ENCODE peak calls at places on chromosomes 3 and 15, in four cellular contexts. J, K, B and M are unnamed samples.
A peak's percentile ranks its signal among the peaks of the same experiment; 100 is the strongest.

GRCh38 chr3:29515451-29515850 is 234.6 kb downstream of the RBMS3 start:
- DNase-seq in K (peak; percentile 20), J (no peak), B (no peak), M (no peak)

GRCh38 chr15:99114511-99115299 is 9.8 kb downstream of the SYNM start:
- DNase-seq in B (no peak), K (no peak), J (peak; percentile 60), M (no peak)

GRCh38 chr3:10996345-10997050 is 4.0 kb downstream of the SLC6A1 start:
- DNase-seq in J (no peak), K (no peak), B (no peak), M (no peak)

GRCh38 chr15:76065267-76065666 is 5.5 kb downstream of the TMEM266 start:
- DNase-seq in J (no peak), B (no peak), K (no peak), M (no peak)

GRCh38 chr3:50127251-50127671 is 27.9 kb upstream of the SEMA3F start:
- DNase-seq in B (no peak), K (no peak), J (peak; percentile 58), M (no peak)

GRCh38 chr3:50147861-50148260 is 7.3 kb upstream of the SEMA3F start:
- DNase-seq in B (peak; percentile 48), J (no peak), K (no peak), M (no peak)

GRCh38 chr15:100849021-100849831 is 30.4 kb upstream of the ALDH1A3 start:
- DNase-seq in J (peak; percentile 58), B (no peak), K (no peak), M (no peak)

GRCh38 chr3:71584216-71585061 is 911 bp upstream of the FOXP1 start:
- DNase-seq in J (peak; percentile 45), B (peak; percentile 59), K (no peak), M (peak; percentile 31)

GRCh38 chr3:123883111-123883510 is 1.0 kb downstream of the MYLK start:
- DNase-seq in K (no peak), J (no peak), B (no peak), M (no peak)

GRCh38 chr15:27486676-27487290 is 515.8 kb downstream of the GABRG3 start:
- DNase-seq in J (no peak), K (no peak), B (no peak), M (no peak)

GRCh38 chr3:43477600-43477999 is 144.2 kb downstream of the ANO10 start:
- DNase-seq in J (no peak), B (no peak), K (no peak), M (no peak)

GRCh38 chr15:81117136-81117535 is 16.9 kb upstream of the CFAP161 start:
- DNase-seq in B (no peak), K (no peak), J (no peak), M (no peak)

GRCh38 chr3:129015388-129016105 is 14.4 kb downstream of the EFCC1 start:
- DNase-seq in J (no peak), B (no peak), K (no peak), M (no peak)
- H3K4me1 ChIP-seq in J (no peaks in the 10 kb centered on the region), B (peaks cover 6% of the 10 kb centered on the region), K (no peaks in the 10 kb centered on the region), M (no peaks in the 10 kb centered on the region)

DNA sequence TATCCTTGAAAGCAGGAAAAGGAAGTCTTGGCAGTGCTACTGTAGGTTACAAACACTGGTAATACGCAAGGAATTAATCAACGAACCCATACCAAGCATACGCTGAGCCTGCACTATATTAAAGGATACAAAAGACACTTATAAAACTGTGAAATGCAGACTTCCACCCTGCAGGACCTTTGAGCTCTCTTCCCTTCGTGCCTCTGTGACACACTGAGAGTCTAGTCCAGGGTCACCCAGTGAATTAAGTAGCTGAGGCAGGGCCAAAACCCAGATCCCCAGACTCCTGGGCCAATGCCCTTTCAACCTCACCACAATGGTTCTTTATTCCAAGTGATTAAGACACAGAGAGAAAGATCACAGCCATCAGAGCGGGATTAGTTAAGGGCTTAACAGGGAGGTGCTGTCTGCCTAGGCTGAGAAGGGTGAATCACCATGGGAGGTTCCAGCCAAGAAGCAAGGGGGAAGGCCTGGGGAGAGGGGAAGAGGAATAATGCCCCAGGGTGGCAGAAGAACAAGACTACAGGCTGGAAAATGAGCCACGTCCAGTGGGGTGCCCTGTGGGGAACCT is 6.8 kb downstream of the ANXA2 start:
- DNase-seq in B (peak; percentile 78), K (no peak), J (peak; percentile 54), M (peak; percentile 85)
- H3K4me3 ChIP-seq in B (no peak overlapping the region), K (no peak overlapping the region), J (peak overlapping the region; percentile 53), M (no peak overlapping the region)

DNA sequence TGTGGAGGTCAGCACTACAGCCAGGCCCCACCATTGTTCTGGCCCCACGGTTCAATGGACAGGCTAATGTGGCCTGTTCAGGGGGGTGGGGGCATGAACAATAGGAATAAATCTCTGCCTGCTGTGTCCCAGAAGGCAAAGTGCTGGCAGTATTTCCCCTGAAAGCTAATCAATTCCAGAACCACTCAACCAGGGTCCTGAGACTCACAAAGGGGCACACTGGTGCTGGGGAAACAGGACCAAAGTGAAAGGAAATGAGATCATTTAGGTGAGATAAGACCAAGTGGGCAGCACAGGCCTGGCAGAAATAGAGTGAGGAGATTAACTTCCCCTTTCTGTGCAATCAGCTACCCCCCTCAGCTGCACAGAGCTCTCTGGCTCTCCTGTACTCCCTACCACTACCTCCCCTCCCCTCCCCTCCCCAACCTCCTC is 11.5 kb downstream of the CRYGS start:
- DNase-seq in B (no peak), K (no peak), J (no peak), M (no peak)
- H3K4me1 ChIP-seq in B (no peaks in the 10 kb centered on the region), K (no peaks in the 10 kb centered on the region), J (no peaks in the 10 kb centered on the region), M (peaks cover 3% of the 10 kb centered on the region)

DNA sequence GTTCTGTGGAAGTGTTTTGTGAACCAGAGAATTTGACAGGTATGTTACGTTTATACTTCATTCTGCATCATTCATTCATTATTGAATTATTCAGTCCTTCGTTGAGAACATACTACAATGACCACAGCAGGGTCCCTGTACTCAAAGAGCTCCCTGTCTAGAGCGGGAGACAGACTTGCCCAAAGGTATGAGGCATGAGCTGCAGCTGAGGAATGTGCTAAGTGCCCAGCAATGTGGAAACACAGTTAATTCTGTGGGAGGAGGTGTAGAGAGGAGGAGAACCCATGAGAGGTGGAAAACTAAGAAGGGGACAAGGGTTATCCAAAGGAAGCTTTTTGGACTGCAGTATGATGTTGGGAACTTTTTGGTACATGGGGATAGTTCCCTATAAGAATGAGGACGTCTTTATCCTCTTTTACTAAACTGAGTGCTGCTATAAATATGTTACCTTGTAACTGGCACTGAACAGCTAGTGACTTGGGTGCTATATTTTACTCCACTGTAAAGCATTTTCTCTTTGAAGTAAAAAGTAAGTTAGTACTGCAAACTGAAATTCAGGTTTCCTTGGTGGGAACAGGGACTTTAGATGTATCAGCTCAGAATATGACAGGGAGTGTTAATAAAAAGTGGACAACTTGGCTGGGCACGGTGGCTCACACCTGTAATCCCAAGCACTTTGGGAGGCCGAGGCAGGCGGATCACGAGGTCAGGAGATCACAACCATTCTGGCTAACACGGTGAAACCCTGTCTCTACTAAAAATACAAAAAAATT is 5.7 kb downstream of the SMAD3 start:
- DNase-seq in J (no peak), B (no peak), K (no peak), M (no peak)
- H3K4me3 ChIP-seq in J (no peak overlapping the region), B (no peak overlapping the region), K (no peak overlapping the region), M (no peak overlapping the region)

GRCh38 chr3:66433522-66433782 is 67.4 kb downstream of the LRIG1 start:
- DNase-seq in B (no peak), K (no peak), J (no peak), M (no peak)
- H3K4me1 ChIP-seq in B (no peaks in the 10 kb centered on the region), K (peaks cover 7% of the 10 kb centered on the region), J (peaks cover 20% of the 10 kb centered on the region), M (peaks cover 7% of the 10 kb centered on the region)

DNA sequence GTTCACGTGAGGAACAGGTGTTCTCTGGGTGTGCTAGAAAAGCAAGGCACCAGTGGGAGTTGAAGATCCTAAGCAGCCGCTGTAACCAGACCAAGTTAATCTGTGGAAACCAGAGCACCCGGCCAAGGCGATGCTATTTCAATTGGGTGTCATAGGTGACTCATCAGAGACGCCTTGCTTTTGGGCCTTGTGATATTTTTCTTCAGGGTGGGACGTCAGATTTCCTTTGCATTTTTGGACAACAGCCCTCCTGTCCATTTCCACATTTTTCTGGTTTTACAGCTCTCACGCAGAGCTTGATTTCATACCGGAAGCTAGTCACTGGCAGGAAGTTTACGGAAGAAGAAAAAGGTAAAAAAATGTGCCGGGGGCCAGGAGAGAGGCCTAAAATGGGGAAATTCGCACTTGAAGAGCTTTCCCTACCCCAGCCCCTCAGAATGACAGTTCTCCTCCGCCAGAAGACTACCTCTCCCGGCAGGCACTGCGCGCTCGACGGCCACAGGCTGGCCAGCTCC is 490 bp upstream of the KBTBD8 start:
- DNase-seq in K (no peak), B (no peak), J (no peak), M (peak; percentile 17)
- H3K4me3 ChIP-seq in K (no peak overlapping the region), B (no peak overlapping the region), J (peak overlapping the region; percentile 79), M (peak overlapping the region; percentile 67)

GRCh38 chr3:146160964-146161724 is at the start of gene PLOD2:
- DNase-seq in K (no peak), J (peak; percentile 21), B (peak; percentile 94), M (peak; percentile 88)
- H3K4me1 ChIP-seq in K (peaks cover 1% of the 10 kb centered on the region), J (peaks cover 9% of the 10 kb centered on the region), B (peaks cover 26% of the 10 kb centered on the region), M (peaks cover 6% of the 10 kb centered on the region)

GRCh38 chr15:45187578-45187893 is 230 bp downstream of the SHF start:
- DNase-seq in K (no peak), J (no peak), B (no peak), M (no peak)
- H3K4me3 ChIP-seq in K (peak overlapping the region; percentile 67), J (peak overlapping the region; percentile 79), B (peak overlapping the region; percentile 68), M (peak overlapping the region; percentile 75)

GRCh38 chr15:60582370-60583036 is 103.6 kb upstream of the ICE2 start:
- DNase-seq in J (no peak), B (no peak), K (no peak), M (no peak)
- H3K4me1 ChIP-seq in J (peaks cover 4% of the 10 kb centered on the region), B (no peaks in the 10 kb centered on the region), K (no peaks in the 10 kb centered on the region), M (peaks cover 4% of the 10 kb centered on the region)